ENCODE peak calls at places on chromosome 13, in five cellular contexts. One of them, this sample, is unnamed.
A peak's percentile ranks its signal among the peaks of the same experiment; 100 is the strongest.

GRCh38 chr13:43326100-43326499 is 302.7 kb downstream of the DNAJC15 start:
- DNase-seq in AG09319: no peak
- DNase-seq in AG04450: no peak
- DNase-seq in iris pigment epithelial cell: no peak
- DNase-seq in stimulated activated CD4-positive, alpha-beta T cell treated with anti-CD3 and anti-CD28 coated beads, Interleukin-15, amount 100 ng/mL, for 1 hour: no peak
- DNase-seq in this sample: no peak

GRCh38 chr13:29471551-29471950 is 123.9 kb downstream of the SLC7A1 start:
- DNase-seq in AG09319: no peak
- DNase-seq in AG04450: no peak
- DNase-seq in iris pigment epithelial cell: no peak
- DNase-seq in stimulated activated CD4-positive, alpha-beta T cell treated with anti-CD3 and anti-CD28 coated beads, Interleukin-15, amount 100 ng/mL, for 1 hour: no peak
- DNase-seq in this sample: no peak

GRCh38 chr13:44334751-44335150 is 38.9 kb upstream of the SERP2 start:
- DNase-seq in AG09319: no peak
- DNase-seq in AG04450: no peak
- DNase-seq in iris pigment epithelial cell: no peak
- DNase-seq in stimulated activated CD4-positive, alpha-beta T cell treated with anti-CD3 and anti-CD28 coated beads, Interleukin-15, amount 100 ng/mL, for 1 hour: no peak
- DNase-seq in this sample: no peak

GRCh38 chr13:20495087-20496023 is 30.3 kb downstream of the CRYL1 start:
- DNase-seq in AG09319: peak; percentile 41
- DNase-seq in AG04450: peak; percentile 39
- DNase-seq in iris pigment epithelial cell: peak; percentile 58
- DNase-seq in stimulated activated CD4-positive, alpha-beta T cell treated with anti-CD3 and anti-CD28 coated beads, Interleukin-15, amount 100 ng/mL, for 1 hour: peak; percentile 17
- DNase-seq in this sample: peak; percentile 53

GRCh38 chr13:40503966-40504591 is 162.4 kb downstream of the FOXO1 start:
- DNase-seq in AG09319: no peak
- DNase-seq in AG04450: no peak
- DNase-seq in iris pigment epithelial cell: peak; percentile 84
- DNase-seq in stimulated activated CD4-positive, alpha-beta T cell treated with anti-CD3 and anti-CD28 coated beads, Interleukin-15, amount 100 ng/mL, for 1 hour: no peak
- DNase-seq in this sample: no peak

GRCh38 chr13:29429496-29429895 is 166.0 kb downstream of the SLC7A1 start:
- DNase-seq in AG09319: no peak
- DNase-seq in AG04450: no peak
- DNase-seq in iris pigment epithelial cell: peak; percentile 16
- DNase-seq in stimulated activated CD4-positive, alpha-beta T cell treated with anti-CD3 and anti-CD28 coated beads, Interleukin-15, amount 100 ng/mL, for 1 hour: no peak
- DNase-seq in this sample: no peak

GRCh38 chr13:61148211-61148610 is 267.4 kb downstream of the PCDH20 start:
- DNase-seq in AG09319: no peak
- DNase-seq in AG04450: no peak
- DNase-seq in iris pigment epithelial cell: no peak
- DNase-seq in stimulated activated CD4-positive, alpha-beta T cell treated with anti-CD3 and anti-CD28 coated beads, Interleukin-15, amount 100 ng/mL, for 1 hour: no peak
- DNase-seq in this sample: no peak

GRCh38 chr13:35808846-35809245 is 322.3 kb downstream of the DCLK1 start:
- DNase-seq in AG09319: no peak
- DNase-seq in AG04450: no peak
- DNase-seq in iris pigment epithelial cell: no peak
- DNase-seq in stimulated activated CD4-positive, alpha-beta T cell treated with anti-CD3 and anti-CD28 coated beads, Interleukin-15, amount 100 ng/mL, for 1 hour: no peak
- DNase-seq in this sample: no peak

GRCh38 chr13:93270769-93271753 is 44.5 kb downstream of the GPC6 start:
- DNase-seq in AG09319: no peak
- DNase-seq in AG04450: no peak
- DNase-seq in iris pigment epithelial cell: no peak
- DNase-seq in stimulated activated CD4-positive, alpha-beta T cell treated with anti-CD3 and anti-CD28 coated beads, Interleukin-15, amount 100 ng/mL, for 1 hour: no peak
- DNase-seq in this sample: no peak

GRCh38 chr13:20356437-20356836 is 124.3 kb upstream of the GJB6 start:
- DNase-seq in AG09319: no peak
- DNase-seq in AG04450: no peak
- DNase-seq in iris pigment epithelial cell: no peak
- DNase-seq in stimulated activated CD4-positive, alpha-beta T cell treated with anti-CD3 and anti-CD28 coated beads, Interleukin-15, amount 100 ng/mL, for 1 hour: no peak
- DNase-seq in this sample: no peak

GRCh38 chr13:113876341-113877148 is 12.7 kb upstream of the GAS6 start:
- DNase-seq in AG09319: no peak
- DNase-seq in AG04450: no peak
- DNase-seq in iris pigment epithelial cell: no peak
- DNase-seq in stimulated activated CD4-positive, alpha-beta T cell treated with anti-CD3 and anti-CD28 coated beads, Interleukin-15, amount 100 ng/mL, for 1 hour: no peak
- DNase-seq in this sample: no peak

GRCh38 chr13:65725001-65725400 is 1505.1 kb downstream of the PCDH9 start:
- DNase-seq in AG09319: no peak
- DNase-seq in AG04450: no peak
- DNase-seq in iris pigment epithelial cell: peak; percentile 85
- DNase-seq in stimulated activated CD4-positive, alpha-beta T cell treated with anti-CD3 and anti-CD28 coated beads, Interleukin-15, amount 100 ng/mL, for 1 hour: no peak
- DNase-seq in this sample: no peak

GRCh38 chr13:100530645-100531044 is 57.9 kb downstream of the GGACT start:
- DNase-seq in AG09319: no peak
- DNase-seq in AG04450: no peak
- DNase-seq in iris pigment epithelial cell: peak; percentile 34
- DNase-seq in stimulated activated CD4-positive, alpha-beta T cell treated with anti-CD3 and anti-CD28 coated beads, Interleukin-15, amount 100 ng/mL, for 1 hour: no peak
- DNase-seq in this sample: no peak

This sample was measured in T follicular helper cell.